ENCODE peak calls at places on chromosomes 11 and 22, in five cellular contexts. U is K562, O is HCT116, K is GM12878, I is H1. H is an unnamed sample. For H3K36me3, the result is how much of the 10 kb centered on the place peaks cover.

GRCh38 chr11:118705111-118705741 is 25.8 kb upstream of the TREH start:
- DNase-seq in U (no peak), O (no peak), K (no peak), I (no peak), H (no peak)

GRCh38 chr22:30922151-30922611 is 46.4 kb downstream of the MORC2 start:
- DNase-seq in U (no peak), O (no peak), K (peak), I (no peak), H (peak)

GRCh38 chr11:48055292-48056132 is 75.2 kb downstream of the PTPRJ start:
- DNase-seq in U (no peak), O (no peak), K (no peak), I (no peak), H (no peak)

GRCh38 chr11:73597340-73597955 is 464 bp downstream of the FAM168A start:
- DNase-seq in U (peak), O (no peak), K (no peak), I (no peak), H (no peak)

GRCh38 chr11:78085972-78086371 is 6.3 kb upstream of the NDUFC2 start:
- DNase-seq in U (no peak), O (no peak), K (no peak), I (no peak), H (no peak)

GRCh38 chr11:17508306-17508705 is 31.7 kb upstream of the ABCC8 start:
- DNase-seq in U (no peak), O (no peak), K (no peak), I (no peak), H (no peak)

GRCh38 chr11:47099213-47099917 is 77.3 kb downstream of the ARFGAP2 start:
- DNase-seq in U (no peak), O (no peak), K (no peak), I (no peak), H (no peak)

GRCh38 chr22:17770180-17771077 is 3.8 kb downstream of the BID start:
- DNase-seq in U (no peak), O (no peak), K (no peak), I (no peak), H (no peak)

GRCh38 chr11:125489166-125489565 is 6.9 kb downstream of the FEZ1 start:
- DNase-seq in U (no peak), O (no peak), K (no peak), I (no peak), H (no peak)

GRCh38 chr22:46148885-46149492 is 1.3 kb upstream of the PPARA start:
- DNase-seq in U (no peak), O (no peak), K (no peak), I (no peak), H (no peak)

GRCh38 chr22:20638143-20638870 is 130.9 kb downstream of the MED15 start:
- DNase-seq in U (no peak), O (no peak), K (no peak), I (no peak), H (no peak)

GRCh38 chr11:34626393-34626792 is 5.5 kb downstream of the EHF start:
- DNase-seq in U (no peak), O (no peak), K (no peak), I (no peak), H (no peak)

GRCh38 chr11:45180888-45181594 is 34.6 kb downstream of the PRDM11 start:
- DNase-seq in U (peak), O (peak), K (no peak), I (no peak), H (no peak)

GRCh38 chr11:2806351-2807058 is 79.1 kb downstream of the CDKN1C start:
- DNase-seq in U (no peak), O (no peak), K (no peak), I (no peak), H (no peak)

GRCh38 chr11:103907136-103907535 is 129.3 kb upstream of the DDI1 start:
- DNase-seq in U (no peak), O (no peak), K (no peak), I (no peak), H (no peak)

GRCh38 chr11:102757823-102758549 is 22.4 kb downstream of the MMP10 start:
- DNase-seq in U (no peak), O (no peak), K (no peak), I (no peak), H (no peak)

GRCh38 chr22:44363980-44364749 is 51.4 kb upstream of the SHISAL1 start:
- DNase-seq in U (no peak), O (no peak), K (no peak), I (no peak), H (no peak)

GRCh38 chr11:112227471-112227870 is 1.2 kb downstream of the PTS start:
- DNase-seq in U (no peak), O (no peak), K (no peak), I (no peak), H (no peak)

GRCh38 chr11:112227002-112227401 is 774 bp downstream of the PTS start:
- DNase-seq in U (peak), O (no peak), K (no peak), I (no peak), H (no peak)

GRCh38 chr11:112223754-112224532 is 2.3 kb upstream of the PTS start:
- DNase-seq in U (no peak), O (no peak), K (no peak), I (no peak), H (no peak)

GRCh38 chr11:112225753-112226061 is 521 bp upstream of the PTS start:
- DNase-seq in U (no peak), O (no peak), K (no peak), I (no peak), H (no peak)

GRCh38 chr11:112226062-112226921 is at the start of gene PTS:
- DNase-seq in U (peak), O (peak), K (peak), I (peak), H (no peak)
- TF ChIP-seq CTCF in U (no peak), O (no peak), K (no peak), I (no peak), H (no peak)

GRCh38 chr22:42434283-42434682 is 2.1 kb upstream of the NFAM1 start:
- DNase-seq in U (no peak), O (no peak), K (no peak), I (no peak), H (no peak)

GRCh38 chr22:42433754-42434153 is 1.6 kb upstream of the NFAM1 start:
- DNase-seq in U (no peak), O (no peak), K (no peak), I (no peak), H (no peak)

GRCh38 chr22:42432818-42433217 is 615 bp upstream of the NFAM1 start:
- DNase-seq in U (no peak), O (no peak), K (no peak), I (no peak), H (no peak)

GRCh38 chr22:42436402-42436801 is 4.2 kb upstream of the NFAM1 start:
- DNase-seq in U (no peak), O (no peak), K (no peak), I (no peak), H (no peak)

DNA sequence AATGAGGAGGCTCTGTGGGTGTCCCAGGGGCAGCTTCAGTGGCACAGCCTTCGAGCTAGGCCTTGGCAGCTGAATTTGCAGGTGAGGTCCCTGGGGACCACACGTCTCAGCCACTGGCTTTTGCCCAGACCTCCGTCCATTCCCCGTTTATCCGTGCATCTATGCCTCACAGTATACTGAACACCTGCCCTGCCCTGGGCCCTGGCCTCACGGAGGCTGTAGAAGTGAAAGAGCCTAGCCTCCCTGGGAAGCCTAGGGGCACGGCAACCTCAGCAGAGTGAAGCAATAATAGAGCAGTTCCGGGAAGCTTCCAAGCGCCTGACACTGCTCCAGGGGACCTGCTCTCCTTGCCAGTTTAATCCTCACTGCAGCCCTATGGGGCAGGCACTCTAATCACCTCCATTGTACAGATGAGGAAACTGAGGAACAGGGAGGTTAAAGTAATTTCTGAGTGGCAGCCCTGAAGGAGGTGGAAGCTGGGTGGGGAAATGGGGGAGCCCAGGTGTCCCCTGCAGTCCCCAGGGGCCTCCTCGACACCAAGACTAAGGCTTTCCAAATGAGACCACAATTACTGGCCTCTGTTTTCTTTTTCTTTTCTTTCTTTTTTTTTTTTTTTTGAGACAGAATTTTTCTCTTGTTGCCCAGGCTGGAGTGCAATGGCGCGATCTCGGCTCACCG is 2.7 kb upstream of the NFAM1 start:
- DNase-seq in U (no peak), O (no peak), K (no peak), I (no peak), H (no peak)
- TF ChIP-seq SIN3A in U (no peak), O (no peak), K (no peak), I (no peak), H (no peak)

DNA sequence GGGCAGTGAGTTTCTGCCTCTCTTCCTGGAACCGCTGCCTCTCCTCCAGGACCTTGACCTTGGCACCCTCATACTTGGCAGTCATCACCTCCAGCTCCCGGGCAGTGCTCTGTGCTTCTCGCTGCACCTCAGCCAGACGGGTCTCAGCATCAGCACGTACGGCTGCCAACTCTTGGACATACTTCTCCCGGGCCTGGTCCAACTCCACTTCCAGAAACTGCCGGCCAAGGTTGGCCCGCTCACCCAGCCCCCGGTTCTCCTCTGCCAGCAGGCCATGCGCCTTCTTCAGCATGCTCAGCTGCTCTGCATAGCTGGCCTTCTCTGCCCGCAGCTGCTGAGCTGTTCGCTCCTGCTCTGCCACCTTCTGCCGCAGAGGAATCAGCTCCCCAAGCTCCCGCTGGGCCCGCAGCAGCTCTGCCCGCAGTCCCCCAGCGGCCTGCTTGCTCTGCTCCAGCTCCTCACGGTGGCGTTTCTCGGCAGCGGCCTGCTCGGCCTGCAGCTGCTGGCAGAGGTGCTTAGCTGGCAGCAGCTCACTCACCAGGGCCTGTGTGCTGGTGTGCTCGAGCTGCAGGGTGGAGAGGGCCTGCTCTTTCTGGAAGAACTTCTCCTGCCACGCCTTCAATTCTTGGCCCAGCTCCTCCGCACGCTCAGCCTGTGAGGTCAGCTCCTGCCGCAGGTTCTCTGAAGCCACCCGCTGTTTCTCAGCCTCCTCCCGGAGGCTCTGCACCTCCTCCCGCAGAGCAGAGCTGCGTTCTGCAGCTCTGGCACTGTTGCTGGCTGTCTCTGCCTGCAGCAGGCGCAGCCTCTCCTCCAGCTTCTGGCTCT is 14.4 kb downstream of the IL18BP start:
- DNase-seq in U (no peak), O (no peak), K (no peak), I (no peak), H (no peak)
- H3K36me3 ChIP-seq in U (half or more), O (half or more), K (half or more), I (half or more), H (under half)

DNA sequence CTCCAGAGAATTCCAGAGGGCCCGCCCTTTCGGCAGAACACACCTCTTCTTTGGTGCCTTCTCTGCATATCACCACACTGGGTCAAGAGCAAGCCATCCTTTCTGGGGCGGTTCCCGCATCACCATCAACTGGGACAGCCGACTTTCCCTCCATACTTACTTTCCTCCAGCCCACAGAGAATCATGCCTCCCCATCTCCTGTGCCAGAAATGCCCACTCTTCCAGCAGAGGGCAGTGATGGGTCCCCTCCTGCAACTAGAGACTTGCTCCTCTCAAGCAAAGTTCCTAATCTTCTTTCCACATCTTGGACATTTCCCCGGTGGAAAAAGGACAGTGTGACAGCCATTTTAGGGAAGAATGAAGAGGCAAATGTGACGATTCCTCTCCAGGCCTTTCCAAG is 157.7 kb downstream of the C11orf91 start:
- DNase-seq in U (peak), O (peak), K (no peak), I (peak), H (peak)
- TF ChIP-seq CTCF in U (peak), O (peak), K (peak), I (peak), H (peak)

GRCh38 chr11:113255096-113255495 is 59.3 kb upstream of the TTC12 start:
- DNase-seq in U (no peak), O (no peak), K (no peak), I (no peak), H (no peak)
- TF ChIP-seq SIN3A in U (no peak), O (no peak), K (no peak), I (no peak), H (no peak)

GRCh38 chr22:11627798-11628650 is 3900.0 kb upstream of the OR11H1 start:
- DNase-seq in U (no peak), O (no peak), K (no peak), I (no peak), H (no peak)
- H3K36me3 ChIP-seq in U (under half), O (under half), K (under half), I (under half), H (under half)

GRCh38 chr11:20874358-20874757 is 205.0 kb downstream of the NELL1 start:
- DNase-seq in U (no peak), O (no peak), K (no peak), I (no peak), H (no peak)
- TF ChIP-seq CTCF in U (no peak), O (no peak), K (no peak), I (peak), H (peak)